ENCODE peak calls at places on chromosomes 1 and 21, in seven cellular contexts. One of them, this sample, is unnamed.

GRCh38 chr1:77143529-77144121 is 75.6 kb downstream of the PIGK start:
- DNase-seq in body of pancreas: no peak
- DNase-seq in AG04450: no peak
- DNase-seq in dorsolateral prefrontal cortex: no peak
- DNase-seq in cardiac muscle cell: peak; percentile 20
- DNase-seq in tibial nerve: no peak
- DNase-seq in thoracic aorta: no peak
- DNase-seq in this sample: no peak

GRCh38 chr1:115609021-115609420 is 32.7 kb upstream of the VANGL1 start:
- DNase-seq in AG04450: no peak
- DNase-seq in tibial nerve: no peak
- DNase-seq in thoracic aorta: no peak
- DNase-seq in body of pancreas: no peak
- DNase-seq in cardiac muscle cell: no peak
- DNase-seq in dorsolateral prefrontal cortex: no peak
- DNase-seq in this sample: no peak

GRCh38 chr1:59401581-59401980 is 104.7 kb downstream of the FGGY start:
- DNase-seq in body of pancreas: no peak
- DNase-seq in AG04450: no peak
- DNase-seq in tibial nerve: no peak
- DNase-seq in cardiac muscle cell: no peak
- DNase-seq in thoracic aorta: no peak
- DNase-seq in dorsolateral prefrontal cortex: no peak
- DNase-seq in this sample: no peak

GRCh38 chr1:220818421-220819173 is 31.9 kb downstream of the MTARC1 start:
- DNase-seq in AG04450: peak; percentile 96
- DNase-seq in tibial nerve: no peak
- DNase-seq in cardiac muscle cell: peak; percentile 62
- DNase-seq in thoracic aorta: no peak
- DNase-seq in body of pancreas: peak; percentile 37
- DNase-seq in dorsolateral prefrontal cortex: no peak
- DNase-seq in this sample: no peak

GRCh38 chr1:12040457-12041051 is 21.3 kb downstream of the MIIP start:
- DNase-seq in tibial nerve: peak; percentile 21
- DNase-seq in body of pancreas: no peak
- DNase-seq in AG04450: peak; percentile 86
- DNase-seq in thoracic aorta: no peak
- DNase-seq in cardiac muscle cell: peak; percentile 91
- DNase-seq in dorsolateral prefrontal cortex: no peak
- DNase-seq in this sample: no peak

GRCh38 chr1:163048970-163049680 is 20.0 kb upstream of the RGS4 start:
- DNase-seq in cardiac muscle cell: no peak
- DNase-seq in AG04450: no peak
- DNase-seq in body of pancreas: no peak
- DNase-seq in tibial nerve: no peak
- DNase-seq in thoracic aorta: no peak
- DNase-seq in dorsolateral prefrontal cortex: no peak
- DNase-seq in this sample: no peak

GRCh38 chr1:183244466-183244865 is 58.4 kb downstream of the LAMC2 start:
- DNase-seq in tibial nerve: peak; percentile 92
- DNase-seq in cardiac muscle cell: peak; percentile 99
- DNase-seq in AG04450: no peak
- DNase-seq in body of pancreas: peak; percentile 57
- DNase-seq in thoracic aorta: no peak
- DNase-seq in dorsolateral prefrontal cortex: no peak
- DNase-seq in this sample: peak; percentile 68

GRCh38 chr1:179818743-179819173 is 58.8 kb downstream of the TOR1AIP2 start:
- DNase-seq in AG04450: no peak
- DNase-seq in tibial nerve: no peak
- DNase-seq in cardiac muscle cell: peak; percentile 58
- DNase-seq in body of pancreas: no peak
- DNase-seq in thoracic aorta: no peak
- DNase-seq in dorsolateral prefrontal cortex: no peak
- DNase-seq in this sample: peak; percentile 24

GRCh38 chr1:61450454-61451213 is 274.3 kb downstream of the TM2D1 start:
- DNase-seq in cardiac muscle cell: peak; percentile 66
- DNase-seq in tibial nerve: no peak
- DNase-seq in AG04450: no peak
- DNase-seq in body of pancreas: no peak
- DNase-seq in thoracic aorta: no peak
- DNase-seq in dorsolateral prefrontal cortex: peak; percentile 21
- DNase-seq in this sample: peak; percentile 51

GRCh38 chr21:43191521-43191920 is 22.7 kb downstream of the CRYAA start:
- DNase-seq in body of pancreas: no peak
- DNase-seq in cardiac muscle cell: no peak
- DNase-seq in dorsolateral prefrontal cortex: no peak
- DNase-seq in tibial nerve: peak; percentile 7
- DNase-seq in AG04450: no peak
- DNase-seq in thoracic aorta: no peak
- DNase-seq in this sample: peak; percentile 2

GRCh38 chr1:228400237-228400651 is 6.4 kb downstream of the TRIM11 start:
- DNase-seq in dorsolateral prefrontal cortex: no peak
- DNase-seq in cardiac muscle cell: no peak
- DNase-seq in thoracic aorta: no peak
- DNase-seq in body of pancreas: no peak
- DNase-seq in tibial nerve: no peak
- DNase-seq in AG04450: no peak
- DNase-seq in this sample: peak; percentile 10

GRCh38 chr21:37071561-37072238 is 1.2 kb downstream of the PIGP start:
- DNase-seq in tibial nerve: peak; percentile 58
- DNase-seq in body of pancreas: peak; percentile 67
- DNase-seq in AG04450: no peak
- DNase-seq in dorsolateral prefrontal cortex: peak; percentile 49
- DNase-seq in cardiac muscle cell: peak; percentile 81
- DNase-seq in thoracic aorta: no peak
- DNase-seq in this sample: peak; percentile 44

GRCh38 chr21:27422435-27422834 is 455.5 kb upstream of the ADAMTS5 start:
- DNase-seq in body of pancreas: no peak
- DNase-seq in cardiac muscle cell: no peak
- DNase-seq in dorsolateral prefrontal cortex: no peak
- DNase-seq in tibial nerve: no peak
- DNase-seq in thoracic aorta: no peak
- DNase-seq in AG04450: no peak
- DNase-seq in this sample: no peak

GRCh38 chr1:224939844-224940425 is 10.5 kb downstream of the DNAH14 start:
- DNase-seq in AG04450: no peak
- DNase-seq in body of pancreas: no peak
- DNase-seq in dorsolateral prefrontal cortex: no peak
- DNase-seq in tibial nerve: no peak
- DNase-seq in cardiac muscle cell: no peak
- DNase-seq in thoracic aorta: no peak
- DNase-seq in this sample: no peak

GRCh38 chr21:32562426-32562825 is 22.9 kb downstream of the TCP10L start:
- DNase-seq in AG04450: no peak
- DNase-seq in body of pancreas: peak; percentile 20
- DNase-seq in cardiac muscle cell: peak; percentile 89
- DNase-seq in thoracic aorta: peak; percentile 19
- DNase-seq in dorsolateral prefrontal cortex: no peak
- DNase-seq in tibial nerve: no peak
- DNase-seq in this sample: no peak

GRCh38 chr1:206490643-206491421 is 16.5 kb upstream of the RASSF5 start:
- DNase-seq in cardiac muscle cell: peak; percentile 80
- DNase-seq in dorsolateral prefrontal cortex: no peak
- DNase-seq in body of pancreas: no peak
- DNase-seq in AG04450: no peak
- DNase-seq in thoracic aorta: no peak
- DNase-seq in tibial nerve: no peak
- DNase-seq in this sample: no peak

GRCh38 chr1:200774735-200775449 is 36.2 kb downstream of the CAMSAP2 start:
- DNase-seq in body of pancreas: no peak
- DNase-seq in thoracic aorta: no peak
- DNase-seq in AG04450: no peak
- DNase-seq in cardiac muscle cell: peak; percentile 38
- DNase-seq in dorsolateral prefrontal cortex: no peak
- DNase-seq in tibial nerve: no peak
- DNase-seq in this sample: no peak

GRCh38 chr1:37945743-37946702 is 830 bp downstream of the INPP5B start:
- DNase-seq in dorsolateral prefrontal cortex: peak; percentile 39
- DNase-seq in tibial nerve: peak; percentile 43
- DNase-seq in body of pancreas: peak; percentile 59
- DNase-seq in AG04450: peak; percentile 75
- DNase-seq in cardiac muscle cell: peak; percentile 98
- DNase-seq in thoracic aorta: peak; percentile 41
- DNase-seq in this sample: peak; percentile 39

GRCh38 chr1:15684468-15685283 is 556 bp downstream of the PLEKHM2 start:
- DNase-seq in thoracic aorta: no peak
- DNase-seq in dorsolateral prefrontal cortex: peak; percentile 42
- DNase-seq in body of pancreas: peak; percentile 55
- DNase-seq in cardiac muscle cell: peak; percentile 15
- DNase-seq in tibial nerve: no peak
- DNase-seq in AG04450: no peak
- DNase-seq in this sample: peak; percentile 59

GRCh38 chr1:197521118-197521739 is 253.2 kb downstream of the CRB1 start:
- DNase-seq in dorsolateral prefrontal cortex: no peak
- DNase-seq in thoracic aorta: no peak
- DNase-seq in tibial nerve: no peak
- DNase-seq in AG04450: peak; percentile 8
- DNase-seq in cardiac muscle cell: peak; percentile 63
- DNase-seq in body of pancreas: no peak
- DNase-seq in this sample: no peak

GRCh38 chr1:182962554-182963115 is 9.7 kb upstream of the SHCBP1L start:
- DNase-seq in dorsolateral prefrontal cortex: peak; percentile 51
- DNase-seq in thoracic aorta: peak; percentile 43
- DNase-seq in tibial nerve: peak; percentile 68
- DNase-seq in cardiac muscle cell: peak; percentile 92
- DNase-seq in body of pancreas: peak; percentile 82
- DNase-seq in AG04450: peak; percentile 76
- DNase-seq in this sample: peak; percentile 85

GRCh38 chr1:79012500-79012899 is 6.0 kb upstream of the ADGRL4 start:
- DNase-seq in body of pancreas: no peak
- DNase-seq in AG04450: no peak
- DNase-seq in cardiac muscle cell: no peak
- DNase-seq in tibial nerve: no peak
- DNase-seq in thoracic aorta: no peak
- DNase-seq in dorsolateral prefrontal cortex: no peak
- DNase-seq in this sample: no peak

GRCh38 chr1:107299521-107299920 is 158.7 kb downstream of the NTNG1 start:
- DNase-seq in tibial nerve: no peak
- DNase-seq in cardiac muscle cell: no peak
- DNase-seq in AG04450: no peak
- DNase-seq in thoracic aorta: no peak
- DNase-seq in dorsolateral prefrontal cortex: no peak
- DNase-seq in body of pancreas: no peak
- DNase-seq in this sample: no peak

GRCh38 chr1:67537647-67538018 is 107.4 kb upstream of the SERBP1 start:
- DNase-seq in AG04450: no peak
- DNase-seq in thoracic aorta: no peak
- DNase-seq in cardiac muscle cell: no peak
- DNase-seq in dorsolateral prefrontal cortex: no peak
- DNase-seq in body of pancreas: no peak
- DNase-seq in tibial nerve: no peak
- DNase-seq in this sample: no peak

GRCh38 chr1:116886532-116886931 is 23.2 kb upstream of the PTGFRN start:
- DNase-seq in cardiac muscle cell: peak; percentile 49
- DNase-seq in dorsolateral prefrontal cortex: no peak
- DNase-seq in thoracic aorta: no peak
- DNase-seq in AG04450: no peak
- DNase-seq in body of pancreas: no peak
- DNase-seq in tibial nerve: no peak
- DNase-seq in this sample: no peak

GRCh38 chr1:99005142-99005491 is 456 bp upstream of the PLPPR5 start:
- DNase-seq in thoracic aorta: no peak
- DNase-seq in AG04450: no peak
- DNase-seq in dorsolateral prefrontal cortex: no peak
- DNase-seq in tibial nerve: no peak
- DNase-seq in body of pancreas: no peak
- DNase-seq in cardiac muscle cell: no peak
- DNase-seq in this sample: no peak

GRCh38 chr1:19654386-19654785 is 10.3 kb downstream of the NBL1 start:
- DNase-seq in tibial nerve: no peak
- DNase-seq in thoracic aorta: no peak
- DNase-seq in cardiac muscle cell: no peak
- DNase-seq in dorsolateral prefrontal cortex: no peak
- DNase-seq in AG04450: no peak
- DNase-seq in body of pancreas: no peak
- DNase-seq in this sample: no peak

DNA sequence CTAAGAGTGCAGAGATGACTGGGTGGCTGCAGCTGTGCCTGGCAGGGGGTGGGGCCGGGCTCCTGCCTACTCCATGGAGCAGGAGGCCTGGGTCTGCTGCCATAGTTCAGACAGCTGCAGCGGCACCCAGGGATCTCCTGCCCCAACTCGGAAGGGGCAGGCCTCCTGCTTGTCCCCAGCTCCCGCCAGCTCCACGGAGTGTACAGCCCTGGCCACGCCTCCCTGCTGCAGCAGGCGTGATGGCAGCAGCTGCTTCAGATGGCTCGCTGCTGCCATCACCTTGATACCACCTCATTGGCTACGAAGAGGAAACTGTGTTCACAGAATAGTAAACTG is 35.9 kb downstream of the ACTL8 start:
- DNase-seq in AG04450: no peak
- DNase-seq in thoracic aorta: no peak
- DNase-seq in tibial nerve: no peak
- DNase-seq in dorsolateral prefrontal cortex: no peak
- DNase-seq in body of pancreas: no peak
- DNase-seq in cardiac muscle cell: no peak
- DNase-seq in this sample: no peak
- H3K27ac ChIP-seq in AG04450: no peak overlapping the region
- H3K27ac ChIP-seq in thoracic aorta: no peak overlapping the region
- H3K27ac ChIP-seq in tibial nerve: no peak overlapping the region
- H3K27ac ChIP-seq in dorsolateral prefrontal cortex: no peak overlapping the region
- H3K27ac ChIP-seq in body of pancreas: no peak overlapping the region
- H3K27ac ChIP-seq in cardiac muscle cell: no peak overlapping the region
- H3K27ac ChIP-seq in this sample: no peak overlapping the region

GRCh38 chr1:207817166-207817565 is 65.3 kb downstream of the CD46 start:
- DNase-seq in body of pancreas: no peak
- DNase-seq in cardiac muscle cell: no peak
- DNase-seq in tibial nerve: no peak
- DNase-seq in AG04450: no peak
- DNase-seq in dorsolateral prefrontal cortex: no peak
- DNase-seq in thoracic aorta: no peak
- DNase-seq in this sample: peak; percentile 2
- H3K27ac ChIP-seq in body of pancreas: peak overlapping the region; percentile 26
- H3K27ac ChIP-seq in cardiac muscle cell: no peak overlapping the region
- H3K27ac ChIP-seq in tibial nerve: peak overlapping the region; percentile 17
- H3K27ac ChIP-seq in AG04450: no peak overlapping the region
- H3K27ac ChIP-seq in dorsolateral prefrontal cortex: peak overlapping the region; percentile 77
- H3K27ac ChIP-seq in thoracic aorta: peak overlapping the region; percentile 75
- H3K27ac ChIP-seq in this sample: peak overlapping the region; percentile 100

DNA sequence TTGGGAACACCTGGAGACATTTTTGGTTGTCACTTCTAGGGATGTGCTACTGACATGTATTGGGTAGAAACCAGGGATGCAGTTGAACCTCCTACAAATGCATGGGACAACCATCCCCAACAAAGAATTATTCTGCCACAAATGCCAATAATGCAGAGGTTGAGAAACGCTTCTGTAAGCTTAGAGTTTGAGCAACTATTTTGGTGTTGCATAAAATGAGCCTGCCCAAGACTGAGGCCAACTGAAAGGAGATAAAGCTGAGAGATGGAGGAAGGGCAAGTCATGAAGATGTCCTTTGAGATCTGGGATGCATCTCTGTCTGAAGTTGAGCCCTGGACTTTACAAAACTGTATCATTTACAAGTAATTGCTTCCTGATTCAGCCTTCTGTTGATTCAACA is 106.9 kb downstream of the KCNJ15 start:
- DNase-seq in tibial nerve: no peak
- DNase-seq in thoracic aorta: no peak
- DNase-seq in dorsolateral prefrontal cortex: no peak
- DNase-seq in AG04450: no peak
- DNase-seq in body of pancreas: no peak
- DNase-seq in cardiac muscle cell: no peak
- DNase-seq in this sample: no peak
- H3K27ac ChIP-seq in tibial nerve: no peak overlapping the region
- H3K27ac ChIP-seq in thoracic aorta: no peak overlapping the region
- H3K27ac ChIP-seq in dorsolateral prefrontal cortex: no peak overlapping the region
- H3K27ac ChIP-seq in AG04450: no peak overlapping the region
- H3K27ac ChIP-seq in body of pancreas: no peak overlapping the region
- H3K27ac ChIP-seq in cardiac muscle cell: no peak overlapping the region
- H3K27ac ChIP-seq in this sample: no peak overlapping the region

GRCh38 chr1:103218369-103218768 is 110.0 kb upstream of the COL11A1 start:
- DNase-seq in thoracic aorta: no peak
- DNase-seq in tibial nerve: no peak
- DNase-seq in body of pancreas: no peak
- DNase-seq in cardiac muscle cell: no peak
- DNase-seq in AG04450: no peak
- DNase-seq in dorsolateral prefrontal cortex: no peak
- DNase-seq in this sample: no peak
- H3K27ac ChIP-seq in thoracic aorta: no peak overlapping the region
- H3K27ac ChIP-seq in tibial nerve: no peak overlapping the region
- H3K27ac ChIP-seq in body of pancreas: no peak overlapping the region
- H3K27ac ChIP-seq in cardiac muscle cell: no peak overlapping the region
- H3K27ac ChIP-seq in AG04450: no peak overlapping the region
- H3K27ac ChIP-seq in dorsolateral prefrontal cortex: no peak overlapping the region
- H3K27ac ChIP-seq in this sample: no peak overlapping the region